ENCODE peak calls at places on chromosome 4, in four cellular contexts. F, M, D and W are unnamed samples.

GRCh38 chr4:102675142-102675541 is 85.6 kb downstream of the MANBA start:
- DNase-seq in M (no peak), F (no peak), D (no peak), W (no peak)

GRCh38 chr4:128570380-128570779 is 239.1 kb upstream of the JADE1 start:
- DNase-seq in M (no peak), F (no peak), D (no peak), W (no peak)

GRCh38 chr4:183610033-183610432 is 49.0 kb downstream of the RWDD4 start:
- DNase-seq in F (no peak), D (peak), M (no peak), W (peak)

GRCh38 chr4:95107004-95107403 is 349.2 kb downstream of the BMPR1B start:
- DNase-seq in D (no peak), M (no peak), F (no peak), W (no peak)

GRCh38 chr4:163866728-163867313 is 372.3 kb downstream of the TMA16 start:
- DNase-seq in D (no peak), M (no peak), F (no peak), W (no peak)

GRCh38 chr4:945274-946102 is 13.2 kb downstream of the TMEM175 start:
- DNase-seq in M (peak), D (no peak), F (no peak), W (peak)

GRCh38 chr4:116561717-116562116 is 523.7 kb downstream of the TRAM1L1 start:
- DNase-seq in M (no peak), D (no peak), F (no peak), W (no peak)

GRCh38 chr4:173782660-173783059 is 252.6 kb upstream of the HAND2 start:
- DNase-seq in D (no peak), F (no peak), M (no peak), W (no peak)

GRCh38 chr4:185219551-185220344 is 10.3 kb downstream of the SNX25 start:
- DNase-seq in M (no peak), D (no peak), F (no peak), W (no peak)

GRCh38 chr4:179285696-179286095 is 1843.5 kb upstream of the AGA start:
- DNase-seq in M (no peak), D (no peak), F (no peak), W (no peak)

GRCh38 chr4:128241425-128241913 is 46.1 kb downstream of the PGRMC2 start:
- DNase-seq in M (no peak), F (no peak), D (no peak), W (peak)

GRCh38 chr4:108317377-108317776 is 148.6 kb upstream of the LEF1 start:
- DNase-seq in F (no peak), D (no peak), M (no peak), W (no peak)

GRCh38 chr4:32142075-32142474 is 1421.9 kb downstream of the PCDH7 start:
- DNase-seq in F (no peak), M (no peak), D (no peak), W (no peak)

GRCh38 chr4:161466321-161466720 is 697.5 kb downstream of the FSTL5 start:
- DNase-seq in D (no peak), M (no peak), F (no peak), W (peak)

GRCh38 chr4:101239685-101240084 is 107.6 kb downstream of the PPP3CA start:
- DNase-seq in F (no peak), D (no peak), M (no peak), W (no peak)

GRCh38 chr4:166972071-166972470 is 262.2 kb downstream of the SPOCK3 start:
- DNase-seq in F (no peak), D (no peak), M (no peak), W (no peak)

GRCh38 chr4:142440093-142440492 is 406.0 kb downstream of the INPP4B start:
- DNase-seq in M (no peak), D (no peak), F (no peak), W (no peak)

GRCh38 chr4:142446965-142447474 is 399.1 kb downstream of the INPP4B start:
- DNase-seq in F (no peak), M (no peak), D (no peak), W (no peak)

GRCh38 chr4:142443469-142443868 is 402.6 kb downstream of the INPP4B start:
- DNase-seq in M (no peak), D (no peak), F (no peak), W (no peak)
- TF ChIP-seq NRF1 in M (no peak), D (no peak), F (no peak), W (no peak)

GRCh38 chr4:104491826-104492771 is 2.6 kb downstream of the CXXC4 start:
- DNase-seq in D (peak), F (peak), M (peak), W (peak)

GRCh38 chr4:104494161-104494560 is 533 bp downstream of the CXXC4 start:
- DNase-seq in M (no peak), F (no peak), D (no peak), W (no peak)

GRCh38 chr4:104493071-104493831 is 1.4 kb downstream of the CXXC4 start:
- DNase-seq in M (no peak), F (no peak), D (no peak), W (peak)

GRCh38 chr4:104491396-104491821 is 3.3 kb downstream of the CXXC4 start:
- DNase-seq in M (peak), D (peak), F (no peak), W (peak)

DNA sequence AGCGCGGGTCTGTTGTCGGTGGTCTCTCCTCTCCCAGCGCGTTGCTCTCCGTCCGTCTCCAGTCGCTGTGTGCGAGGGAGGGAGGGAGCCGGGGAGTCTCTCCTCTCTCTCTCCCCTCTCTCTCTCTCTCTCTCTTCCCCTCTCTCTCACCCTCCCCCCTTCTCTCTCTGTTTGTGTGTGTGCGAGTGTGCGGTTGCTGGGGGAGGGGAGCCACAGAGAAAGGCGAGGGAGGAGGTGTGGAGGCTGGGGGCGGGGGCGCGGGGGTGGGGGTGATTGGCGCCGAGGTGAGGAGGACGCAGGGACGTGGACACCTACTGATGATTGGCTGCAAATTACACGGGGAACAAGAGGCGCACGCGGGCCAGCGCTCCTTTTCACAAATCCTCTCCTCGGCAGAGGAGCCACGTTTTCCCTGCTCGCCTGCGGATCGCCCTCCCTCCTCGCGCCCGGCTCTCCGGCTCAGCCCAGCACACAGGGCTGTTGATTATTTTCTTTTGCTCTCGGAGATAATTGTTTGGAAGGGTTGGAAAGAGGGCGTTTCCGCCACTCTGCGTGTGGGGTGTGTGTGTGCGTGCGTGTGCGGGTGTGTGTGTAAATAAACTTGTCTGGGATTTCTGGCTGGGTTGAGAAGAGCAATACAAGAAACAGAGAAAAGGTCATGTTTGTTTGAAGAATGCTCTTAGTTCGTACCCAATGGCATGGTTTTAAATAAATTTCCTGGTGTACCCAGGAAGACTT is at the start of gene CXXC4:
- DNase-seq in F (no peak), D (peak), M (peak), W (peak)
- H3K4me3 ChIP-seq in F (peak), D (peak), M (peak), W (peak)

GRCh38 chr4:69078852-69079251 is 17.4 kb upstream of the UGT2B7 start:
- DNase-seq in D (no peak), F (no peak), M (no peak), W (no peak)
- H2AFZ ChIP-seq in D (no peak), F (no peak), M (no peak), W (no peak)

GRCh38 chr4:158068063-158068462 is 104.8 kb downstream of the GASK1B start:
- DNase-seq in F (no peak), D (no peak), M (no peak), W (no peak)
- TF ChIP-seq NRF1 in F (no peak), D (no peak), M (no peak), W (no peak)

GRCh38 chr4:118352843-118353373 is at the start of gene PRSS12:
- DNase-seq in M (peak), F (no peak), D (peak), W (peak)

GRCh38 chr4:118354913-118355312 is 2.1 kb upstream of the PRSS12 start:
- DNase-seq in D (no peak), F (no peak), M (no peak), W (no peak)

GRCh38 chr4:118353452-118353851 is 649 bp upstream of the PRSS12 start:
- DNase-seq in F (no peak), M (no peak), D (no peak), W (peak)

GRCh38 chr4:118350961-118351360 is 1.8 kb downstream of the PRSS12 start:
- DNase-seq in F (no peak), M (no peak), D (no peak), W (no peak)

DNA sequence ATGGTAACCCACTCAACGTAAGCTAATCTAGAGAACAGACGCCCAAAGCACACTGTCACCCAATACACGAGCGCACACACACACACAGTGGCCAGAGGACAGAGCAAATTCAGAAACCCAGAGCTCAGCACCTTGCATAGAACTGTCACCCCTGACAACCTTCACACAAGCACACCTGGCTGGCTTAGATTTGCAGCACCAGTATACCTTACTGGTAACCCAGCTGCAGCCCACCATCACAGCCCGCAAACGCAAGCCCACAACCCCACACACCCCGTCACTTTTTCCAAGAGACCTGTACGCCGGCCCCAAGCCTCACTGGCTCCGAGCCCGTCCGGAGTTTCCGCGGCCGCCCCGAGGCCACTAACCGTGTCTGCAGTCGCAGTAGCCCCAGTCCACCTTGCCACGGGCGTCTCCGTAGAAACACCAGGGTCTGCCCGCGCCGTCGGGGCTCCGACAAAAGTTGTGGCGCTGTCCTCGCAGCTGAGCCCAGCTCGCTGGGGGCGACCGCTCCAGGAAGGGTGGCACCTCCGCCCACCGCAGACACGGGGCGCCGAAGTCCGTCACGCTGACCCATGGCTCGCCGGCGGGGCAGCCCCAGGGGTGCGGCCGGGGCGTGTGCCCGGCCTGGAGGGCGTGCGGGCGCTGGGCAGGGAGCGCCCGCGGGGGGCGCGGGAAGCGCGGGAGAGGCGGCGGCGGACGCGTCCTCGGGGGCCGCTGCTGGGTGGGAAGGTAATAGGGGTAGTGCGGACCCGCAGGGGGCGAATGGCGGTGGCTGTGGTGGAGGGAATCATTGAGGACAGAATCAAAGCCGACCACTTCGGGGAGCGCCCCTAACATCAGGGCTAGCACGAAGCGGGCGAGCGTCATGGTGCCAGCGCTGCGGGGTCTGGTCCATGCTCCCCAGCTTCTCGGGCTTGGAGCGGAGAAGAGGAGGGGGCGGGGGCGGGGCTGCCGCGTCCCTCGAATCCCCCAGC is 664 bp downstream of the PRSS12 start:
- DNase-seq in F (no peak), M (peak), D (no peak), W (peak)
- H3K4me3 ChIP-seq in F (no peak), M (peak), D (no peak), W (peak)

GRCh38 chr4:38856046-38856445 is 571 bp downstream of the TLR6 start:
- DNase-seq in F (peak), M (no peak), D (no peak), W (no peak)
- H2AFZ ChIP-seq in F (peak), M (no peak), D (peak), W (peak)

GRCh38 chr4:112060212-112060611 is 85.0 kb upstream of the FAM241A start:
- DNase-seq in F (no peak), D (no peak), M (no peak), W (peak)
- TF ChIP-seq NRF1 in F (no peak), D (no peak), M (no peak), W (no peak)